ENCODE peak calls at places on chromosomes 4 and X, in eight cellular contexts. C is astrocyte of the spinal cord, A is fibroblast of mammary gland, O is stomach, Q is body of pancreas, Z is prostate gland, X is cardiac muscle cell, G is GM06990. H is an unnamed sample.

GRCh38 chr4:1795304-1796195 is 2.5 kb downstream of the FGFR3 start:
- DNase-seq in X (no peak), A (no peak), Z (peak; percentile 60), C (no peak), Q (peak; percentile 68), O (peak; percentile 48), G (no peak), H (no peak)

GRCh38 chr4:186104114-186104894 is at the start of gene FAM149A:
- DNase-seq in G (peak; percentile 49), X (peak; percentile 14), O (peak; percentile 89), Q (peak; percentile 91), Z (peak; percentile 64), C (no peak), A (no peak), H (no peak)

GRCh38 chr4:7043521-7044414 is 596 bp downstream of the TADA2B start:
- DNase-seq in X (peak; percentile 50), A (peak; percentile 34), C (peak; percentile 40), Z (peak; percentile 12), O (peak; percentile 53), Q (peak; percentile 66), G (peak; percentile 80), H (peak; percentile 47)

GRCh38 chrX:150935466-150935865 is 37.0 kb upstream of the CD99L2 start:
- DNase-seq in G (no peak), Z (no peak), A (peak; percentile 40), O (no peak), X (peak; percentile 6), C (peak; percentile 38), Q (no peak), H (peak; percentile 1)

GRCh38 chrX:136295380-136295779 is 5.4 kb upstream of the ADGRG4 start:
- DNase-seq in A (no peak), G (no peak), O (no peak), Q (no peak), X (no peak), C (no peak), Z (no peak), H (no peak)

GRCh38 chrX:10246846-10247245 is 90.1 kb downstream of the CLCN4 start:
- DNase-seq in Q (no peak), A (no peak), Z (no peak), O (no peak), C (no peak), X (no peak), G (no peak), H (no peak)

GRCh38 chr4:11720292-11720691 is 291.6 kb upstream of the HS3ST1 start:
- DNase-seq in O (no peak), Q (peak; percentile 12), X (peak; percentile 73), C (peak; percentile 60), A (peak; percentile 55), Z (no peak), G (no peak), H (peak; percentile 78)

GRCh38 chrX:53599781-53600396 is 86.6 kb downstream of the HUWE1 start:
- DNase-seq in C (no peak), G (no peak), Z (no peak), X (no peak), Q (no peak), A (no peak), O (no peak), H (no peak)

GRCh38 chr4:150010525-150011126 is 67.6 kb upstream of the DCLK2 start:
- DNase-seq in A (peak; percentile 74), O (peak; percentile 26), G (no peak), Q (peak; percentile 67), Z (peak; percentile 35), X (peak; percentile 80), C (peak; percentile 78), H (peak; percentile 81)

GRCh38 chr4:3461515-3462291 is 1.4 kb upstream of the DOK7 start:
- DNase-seq in Z (peak; percentile 84), X (peak; percentile 25), A (no peak), O (peak; percentile 96), Q (peak; percentile 97), C (no peak), G (no peak), H (peak; percentile 20)

GRCh38 chrX:13876652-13877051 is 59.8 kb upstream of the GPM6B start:
- DNase-seq in Z (no peak), Q (no peak), X (peak; percentile 47), A (peak; percentile 93), G (no peak), C (peak; percentile 45), O (no peak), H (peak; percentile 46)

GRCh38 chrX:69232945-69233344 is 67.7 kb upstream of the PJA1 start:
- DNase-seq in Q (no peak), Z (no peak), G (no peak), X (no peak), A (peak; percentile 7), C (no peak), O (no peak), H (no peak)

GRCh38 chr4:37648084-37648817 is 37.9 kb downstream of the RELL1 start:
- DNase-seq in A (peak; percentile 97), C (peak; percentile 90), O (peak; percentile 77), G (no peak), Z (no peak), X (peak; percentile 95), Q (peak; percentile 88), H (peak; percentile 95)

GRCh38 chrX:151722241-151722846 is 6.5 kb downstream of the FATE1 start:
- DNase-seq in Q (peak; percentile 36), O (peak; percentile 49), A (peak; percentile 13), X (peak; percentile 34), G (peak; percentile 18), Z (no peak), C (peak; percentile 3), H (peak; percentile 17)

GRCh38 chrX:39900788-39901170 is 197.0 kb downstream of the BCOR start:
- DNase-seq in A (peak; percentile 25), O (no peak), C (no peak), X (peak; percentile 7), G (no peak), Q (no peak), Z (no peak), H (no peak)

GRCh38 chrX:101749436-101749835 is 89.8 kb upstream of the ARMCX2 start:
- DNase-seq in O (no peak), Z (no peak), X (peak; percentile 0), A (peak; percentile 2), C (peak; percentile 3), G (no peak), Q (no peak), H (no peak)

GRCh38 chrX:153723351-153724251 is 586 bp downstream of the BCAP31 start:
- DNase-seq in A (peak; percentile 38), Z (peak; percentile 12), Q (peak; percentile 48), X (peak; percentile 43), G (no peak), C (peak; percentile 35), O (peak; percentile 48), H (peak; percentile 40)

GRCh38 chrX:38807873-38808272 is 6.6 kb downstream of the MID1IP1 start:
- DNase-seq in O (no peak), C (no peak), Q (no peak), X (peak; percentile 41), G (no peak), A (no peak), Z (no peak), H (no peak)

GRCh38 chr4:139454646-139455045 is 725 bp downstream of the RAB33B start:
- DNase-seq in G (no peak), Q (no peak), X (no peak), A (peak; percentile 10), C (peak; percentile 13), O (no peak), Z (no peak), H (peak; percentile 10)

GRCh38 chr4:15756361-15756861 is 21.7 kb upstream of the CD38 start:
- DNase-seq in X (peak; percentile 44), Z (no peak), Q (peak; percentile 4), O (no peak), C (peak; percentile 55), A (peak; percentile 8), G (peak; percentile 34), H (peak; percentile 32)

GRCh38 chr4:88735554-88735953 is 37.9 kb upstream of the NAP1L5 start:
- DNase-seq in Z (no peak), A (no peak), C (no peak), Q (no peak), X (peak; percentile 46), O (no peak), G (no peak), H (peak; percentile 13)

DNA sequence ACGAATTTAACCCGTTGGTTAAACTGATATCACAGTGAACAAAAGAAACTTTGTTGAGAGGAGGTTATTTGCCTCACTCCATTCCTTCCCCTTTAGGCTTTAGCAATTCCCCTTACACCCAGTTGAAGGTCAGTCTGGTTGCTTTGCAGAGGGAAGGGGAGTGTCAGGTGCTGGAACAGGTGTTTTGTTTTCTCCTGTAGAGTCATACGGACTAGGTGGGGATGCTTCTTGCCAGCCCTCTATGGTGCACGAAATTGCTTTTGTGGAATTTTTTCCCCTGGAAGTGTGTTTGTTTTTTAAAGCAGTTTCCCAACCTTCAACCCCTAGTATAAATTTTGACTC is 33.1 kb downstream of the DLG3 start:
- DNase-seq in C (no peak), A (no peak), Q (no peak), O (no peak), Z (no peak), G (no peak), X (no peak), H (no peak)
- H3K4me3 ChIP-seq in C (no peak overlapping the region), A (no peak overlapping the region), Q (no peak overlapping the region), O (no peak overlapping the region), Z (no peak overlapping the region), G (no peak overlapping the region), X (no peak overlapping the region), H (no peak overlapping the region)

GRCh38 chrX:123562342-123563146 is 170.3 kb downstream of the THOC2 start:
- DNase-seq in C (no peak), Q (no peak), A (no peak), X (no peak), Z (no peak), G (no peak), O (no peak), H (no peak)

GRCh38 chrX:123561439-123562215 is 171.2 kb downstream of the THOC2 start:
- DNase-seq in Q (no peak), Z (no peak), X (no peak), A (no peak), C (no peak), O (no peak), G (no peak), H (no peak)

GRCh38 chrX:123563167-123563566 is 169.7 kb downstream of the THOC2 start:
- DNase-seq in O (no peak), G (no peak), Z (no peak), A (no peak), Q (no peak), C (no peak), X (no peak), H (no peak)
- TF ChIP-seq CTCF in O (no peak), G (no peak), Z (no peak), A (no peak), Q (no peak), C (no peak), X (no peak), H (no peak)

DNA sequence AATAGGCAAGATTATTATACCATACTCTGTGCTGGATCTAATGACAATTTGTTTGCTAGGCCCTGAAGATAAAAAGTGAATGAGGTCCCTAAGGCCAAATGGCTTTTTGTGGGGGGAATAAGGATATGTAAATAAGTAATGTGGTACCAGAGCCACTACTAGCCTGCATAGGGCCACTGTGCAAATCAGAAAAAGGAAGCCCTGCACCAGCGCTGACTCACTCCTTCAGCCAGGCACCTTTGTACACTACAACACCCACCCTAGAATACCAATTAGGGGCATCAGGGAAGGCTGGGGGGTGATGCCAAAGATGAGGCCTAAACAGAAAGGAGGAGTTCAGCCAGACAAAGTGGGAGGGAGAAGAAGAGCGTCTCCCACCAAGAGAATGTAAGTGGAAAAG is 122.2 kb downstream of the CAMK2D start:
- DNase-seq in Z (no peak), C (no peak), Q (no peak), A (no peak), X (no peak), O (no peak), G (no peak), H (no peak)
- H3K4me3 ChIP-seq in Z (no peak overlapping the region), C (no peak overlapping the region), Q (no peak overlapping the region), A (no peak overlapping the region), X (no peak overlapping the region), O (no peak overlapping the region), G (no peak overlapping the region), H (no peak overlapping the region)

GRCh38 chrX:84339507-84340364 is 151.7 kb upstream of the RPS6KA6 start:
- DNase-seq in C (peak; percentile 22), Q (no peak), A (peak; percentile 49), X (peak; percentile 35), G (peak; percentile 14), O (no peak), Z (no peak), H (peak; percentile 34)
- TF ChIP-seq CTCF in C (peak; percentile 53), Q (peak; percentile 25), A (peak; percentile 68), X (peak; percentile 54), G (no peak), O (peak; percentile 30), Z (peak; percentile 17), H (peak; percentile 52)

H was measured in fibroblast of pulmonary artery.